ENCODE peak calls at places on chromosomes 16 and 17, in six cellular contexts. H, N, I, L, O and B are unnamed samples.

GRCh38 chr16:50692999-50693781 is at the start of gene NOD2:
- DNase-seq in I (peak), L (no peak), O (peak), N (peak), H (no peak), B (no peak)

GRCh38 chr16:630024-630814 is 566 bp upstream of the WFIKKN1 start:
- DNase-seq in O (no peak), H (no peak), N (no peak), I (no peak), L (no peak), B (no peak)

GRCh38 chr17:338442-339192 is 14.0 kb downstream of the RPH3AL start:
- DNase-seq in H (no peak), I (no peak), O (no peak), L (no peak), N (peak), B (no peak)

GRCh38 chr17:12987120-12987519 is 30.7 kb downstream of the ELAC2 start:
- DNase-seq in L (no peak), I (no peak), N (peak), H (no peak), O (no peak), B (no peak)

GRCh38 chr17:27471321-27472269 is 15.3 kb downstream of the KSR1 start:
- DNase-seq in N (no peak), O (no peak), L (peak), I (peak), H (peak), B (no peak)

GRCh38 chr17:48016112-48016511 is 21.5 kb downstream of the COPZ2 start:
- DNase-seq in I (no peak), L (no peak), N (no peak), H (no peak), O (no peak), B (no peak)

GRCh38 chr17:46108120-46108519 is 85.1 kb downstream of the KANSL1 start:
- DNase-seq in H (no peak), N (no peak), O (no peak), I (no peak), L (no peak), B (no peak)

GRCh38 chr16:16974192-16974591 is 496.6 kb downstream of the XYLT1 start:
- DNase-seq in O (no peak), L (no peak), I (no peak), N (no peak), H (no peak), B (no peak)

GRCh38 chr17:2396568-2397246 is 4.2 kb downstream of the MNT start:
- DNase-seq in N (peak), O (peak), H (peak), I (peak), L (peak), B (peak)

GRCh38 chr17:41547921-41548843 is 20.1 kb upstream of the KRT19 start:
- DNase-seq in O (peak), N (peak), I (peak), H (no peak), L (peak), B (peak)

GRCh38 chr16:87765473-87765775 is 362 bp downstream of the KLHDC4 start:
- DNase-seq in N (no peak), L (no peak), H (peak), O (no peak), I (peak), B (no peak)

GRCh38 chr17:13429201-13429600 is 172.5 kb downstream of the HS3ST3A1 start:
- DNase-seq in L (no peak), H (no peak), O (no peak), N (no peak), I (no peak), B (no peak)

DNA sequence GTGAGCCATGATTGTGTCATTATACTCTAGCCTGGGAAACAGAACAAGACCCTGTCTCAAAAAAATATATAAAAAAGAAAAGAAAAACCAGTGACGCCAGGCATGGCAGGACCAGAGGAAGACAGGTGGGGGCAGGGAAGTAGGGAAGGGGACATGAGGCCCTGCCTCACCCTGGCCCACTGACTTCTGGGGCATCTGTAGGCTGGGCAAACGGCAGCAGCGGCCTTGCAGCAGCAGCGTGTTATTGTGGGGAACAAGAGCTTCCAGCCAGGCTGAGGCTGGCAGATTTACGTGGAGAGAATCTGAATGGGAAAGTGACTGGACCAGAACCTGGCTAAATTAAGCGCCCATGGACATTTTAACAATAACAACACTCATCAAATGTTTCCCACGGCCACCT is 19.4 kb downstream of the CMTM4 start:
- DNase-seq in O (no peak), H (no peak), L (no peak), N (no peak), I (no peak), B (no peak)
- H3K27ac ChIP-seq in O (no peak), H (no peak), L (no peak), N (no peak), I (no peak), B (no peak)

DNA sequence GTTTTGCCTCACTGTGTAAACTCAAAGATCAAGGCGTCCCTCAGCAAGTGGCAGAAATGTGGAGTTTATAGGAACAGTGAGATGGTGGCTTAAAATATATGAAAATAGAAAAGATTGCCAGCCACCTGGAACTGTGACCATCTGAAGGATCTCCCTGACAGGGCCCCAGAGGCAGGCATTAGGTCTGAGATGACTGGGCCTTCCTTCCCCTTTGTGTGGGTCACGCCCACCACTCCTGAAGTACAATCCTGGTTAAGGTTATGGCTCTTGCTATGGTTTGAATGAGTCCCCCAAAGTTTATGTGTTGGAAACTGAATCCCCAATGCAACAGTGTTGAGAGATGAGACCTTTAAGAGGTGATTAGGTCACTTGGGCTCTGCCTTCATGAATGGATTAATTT is 6.4 kb downstream of the ST6GALNAC2 start:
- DNase-seq in N (no peak), H (no peak), L (no peak), O (no peak), I (no peak), B (no peak)
- H3K27ac ChIP-seq in N (no peak), H (no peak), L (peak), O (no peak), I (peak), B (no peak)

GRCh38 chr17:64709481-64709880 is 47.4 kb upstream of the SMURF2 start:
- DNase-seq in I (no peak), O (no peak), L (no peak), N (no peak), H (no peak), B (no peak)
- H3K27ac ChIP-seq in I (peak), O (no peak), L (peak), N (peak), H (peak), B (no peak)

GRCh38 chr16:75262800-75263127 is 11.3 kb upstream of the BCAR1 start:
- DNase-seq in L (no peak), N (no peak), I (no peak), O (no peak), H (no peak), B (no peak)
- H3K27ac ChIP-seq in L (no peak), N (no peak), I (peak), O (peak), H (no peak), B (peak)

GRCh38 chr16:57260294-57260929 is 15.4 kb downstream of the ARL2BP start:
- DNase-seq in H (peak), I (peak), L (no peak), N (peak), O (peak), B (no peak)
- H3K27ac ChIP-seq in H (no peak), I (peak), L (peak), N (peak), O (no peak), B (peak)

GRCh38 chr17:82863941-82864720 is 24.3 kb upstream of the ZNF750 start:
- DNase-seq in H (peak), L (no peak), N (no peak), O (no peak), I (no peak), B (no peak)

GRCh38 chr17:82866521-82867214 is 26.8 kb upstream of the ZNF750 start:
- DNase-seq in N (no peak), H (no peak), I (no peak), L (no peak), O (no peak), B (no peak)

GRCh38 chr17:82864721-82865240 is 25.0 kb upstream of the ZNF750 start:
- DNase-seq in N (no peak), L (no peak), H (no peak), O (no peak), I (no peak), B (no peak)

GRCh38 chr17:82865996-82866395 is 26.2 kb upstream of the ZNF750 start:
- DNase-seq in O (no peak), N (no peak), H (no peak), L (no peak), I (no peak), B (no peak)

DNA sequence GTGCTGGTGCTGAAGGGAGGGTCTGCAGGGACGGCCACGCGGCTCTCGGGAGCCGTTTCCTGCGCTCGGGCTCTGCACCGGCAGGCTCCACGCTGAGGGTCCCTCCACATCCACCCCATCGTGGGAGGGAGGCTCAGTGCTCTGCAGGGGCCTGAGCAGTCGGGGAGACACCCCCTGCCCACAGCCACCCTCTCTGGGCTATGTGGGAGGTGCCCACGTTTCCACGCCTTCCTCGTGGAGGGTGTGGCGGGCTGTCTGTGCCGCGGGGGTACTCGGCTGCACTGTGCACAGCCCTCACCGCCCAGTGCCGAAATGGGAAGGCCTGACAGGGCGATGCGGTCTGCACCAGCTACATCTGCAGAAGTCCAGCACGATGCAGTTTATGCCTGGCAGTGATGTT is 25.5 kb upstream of the ZNF750 start:
- DNase-seq in L (no peak), O (no peak), N (no peak), I (no peak), H (no peak), B (no peak)
- H3K27ac ChIP-seq in L (no peak), O (no peak), N (no peak), I (no peak), H (peak), B (no peak)